ENCODE peak calls at places on chromosomes 16 and 17, in five cellular contexts. One of them, this sample, is unnamed. For H3K27me3, the result is how much of the 10 kb centered on the place peaks cover.

GRCh38 chr17:36089888-36090836 is at the start of gene CCL3:
- DNase-seq in tibial nerve: peak
- DNase-seq in IMR-90: no peak
- DNase-seq in right lobe of liver: no peak
- DNase-seq in dorsolateral prefrontal cortex: no peak
- DNase-seq in this sample: no peak

GRCh38 chr17:21842332-21843317 is 150.3 kb downstream of the KCNJ18 start:
- DNase-seq in IMR-90: no peak
- DNase-seq in tibial nerve: no peak
- DNase-seq in right lobe of liver: no peak
- DNase-seq in dorsolateral prefrontal cortex: no peak
- DNase-seq in this sample: no peak

GRCh38 chr17:66763056-66763455 is 71.9 kb upstream of the CACNG5 start:
- DNase-seq in right lobe of liver: no peak
- DNase-seq in IMR-90: no peak
- DNase-seq in tibial nerve: no peak
- DNase-seq in dorsolateral prefrontal cortex: no peak
- DNase-seq in this sample: no peak

GRCh38 chr17:1006054-1006453 is 9.1 kb downstream of the TIMM22 start:
- DNase-seq in IMR-90: no peak
- DNase-seq in dorsolateral prefrontal cortex: no peak
- DNase-seq in right lobe of liver: no peak
- DNase-seq in tibial nerve: no peak
- DNase-seq in this sample: no peak

GRCh38 chr17:79806863-79807720 is 10.2 kb upstream of the CBX8 start:
- DNase-seq in IMR-90: no peak
- DNase-seq in right lobe of liver: no peak
- DNase-seq in dorsolateral prefrontal cortex: no peak
- DNase-seq in tibial nerve: no peak
- DNase-seq in this sample: no peak

GRCh38 chr16:64858076-64858475 is 263.8 kb downstream of the CDH11 start:
- DNase-seq in dorsolateral prefrontal cortex: no peak
- DNase-seq in IMR-90: peak
- DNase-seq in tibial nerve: no peak
- DNase-seq in right lobe of liver: no peak
- DNase-seq in this sample: no peak

GRCh38 chr16:50942143-50942542 is 200.3 kb downstream of the CYLD start:
- DNase-seq in dorsolateral prefrontal cortex: no peak
- DNase-seq in IMR-90: no peak
- DNase-seq in tibial nerve: no peak
- DNase-seq in right lobe of liver: no peak
- DNase-seq in this sample: no peak

GRCh38 chr16:706189-707061 is 824 bp upstream of the FBXL16 start:
- DNase-seq in tibial nerve: no peak
- DNase-seq in right lobe of liver: no peak
- DNase-seq in dorsolateral prefrontal cortex: no peak
- DNase-seq in IMR-90: no peak
- DNase-seq in this sample: no peak

GRCh38 chr16:87708181-87708580 is 57.6 kb downstream of the KLHDC4 start:
- DNase-seq in right lobe of liver: no peak
- DNase-seq in dorsolateral prefrontal cortex: no peak
- DNase-seq in tibial nerve: no peak
- DNase-seq in IMR-90: no peak
- DNase-seq in this sample: no peak

GRCh38 chr16:88810868-88811599 is 694 bp downstream of the APRT start:
- DNase-seq in dorsolateral prefrontal cortex: peak
- DNase-seq in tibial nerve: peak
- DNase-seq in right lobe of liver: peak
- DNase-seq in IMR-90: peak
- DNase-seq in this sample: peak

GRCh38 chr17:7620835-7621234 is 6.1 kb upstream of the FXR2 start:
- DNase-seq in right lobe of liver: no peak
- DNase-seq in tibial nerve: no peak
- DNase-seq in dorsolateral prefrontal cortex: no peak
- DNase-seq in IMR-90: no peak
- DNase-seq in this sample: no peak

GRCh38 chr16:21638573-21638975 is 13.8 kb downstream of the IGSF6 start:
- DNase-seq in dorsolateral prefrontal cortex: no peak
- DNase-seq in IMR-90: peak
- DNase-seq in right lobe of liver: no peak
- DNase-seq in tibial nerve: no peak
- DNase-seq in this sample: no peak

GRCh38 chr16:58035356-58036170 is 10.0 kb downstream of the MMP15 start:
- DNase-seq in IMR-90: no peak
- DNase-seq in dorsolateral prefrontal cortex: no peak
- DNase-seq in tibial nerve: no peak
- DNase-seq in right lobe of liver: no peak
- DNase-seq in this sample: no peak

GRCh38 chr16:73527191-73527590 is 479.3 kb upstream of the ZFHX3 start:
- DNase-seq in right lobe of liver: no peak
- DNase-seq in IMR-90: peak
- DNase-seq in dorsolateral prefrontal cortex: no peak
- DNase-seq in tibial nerve: no peak
- DNase-seq in this sample: no peak

GRCh38 chr16:24309222-24309905 is 53.2 kb downstream of the CACNG3 start:
- DNase-seq in right lobe of liver: no peak
- DNase-seq in IMR-90: peak
- DNase-seq in dorsolateral prefrontal cortex: no peak
- DNase-seq in tibial nerve: no peak
- DNase-seq in this sample: no peak

GRCh38 chr16:47045023-47045422 is 71.5 kb upstream of the DNAJA2 start:
- DNase-seq in dorsolateral prefrontal cortex: no peak
- DNase-seq in IMR-90: no peak
- DNase-seq in right lobe of liver: no peak
- DNase-seq in tibial nerve: no peak
- DNase-seq in this sample: no peak
- TF ChIP-seq CTCF in dorsolateral prefrontal cortex: no peak
- TF ChIP-seq CTCF in IMR-90: no peak
- TF ChIP-seq CTCF in right lobe of liver: no peak
- TF ChIP-seq CTCF in tibial nerve: no peak
- TF ChIP-seq CTCF in this sample: no peak

DNA sequence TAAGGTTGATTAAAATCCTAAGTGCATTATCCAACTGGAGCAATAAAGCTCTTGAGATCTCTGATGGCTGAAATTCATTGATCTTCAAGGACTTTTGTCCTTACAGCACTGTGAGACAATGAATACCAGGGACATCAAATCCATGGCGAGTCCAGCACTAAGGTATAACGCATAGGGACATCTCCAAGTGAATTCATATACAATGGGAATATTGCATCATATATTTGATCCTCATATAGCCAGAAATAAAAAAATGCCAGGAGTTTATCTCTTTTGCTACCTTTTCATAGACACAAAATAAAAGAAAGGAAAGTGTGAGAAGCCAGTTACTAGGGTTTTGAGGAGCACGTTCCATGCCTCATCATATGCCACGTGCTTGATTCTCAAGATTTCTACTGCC is 112.5 kb upstream of the CDH13 start:
- DNase-seq in dorsolateral prefrontal cortex: no peak
- DNase-seq in right lobe of liver: no peak
- DNase-seq in tibial nerve: no peak
- DNase-seq in IMR-90: no peak
- DNase-seq in this sample: no peak
- H3K27me3 ChIP-seq in dorsolateral prefrontal cortex: under half
- H3K27me3 ChIP-seq in right lobe of liver: under half
- H3K27me3 ChIP-seq in tibial nerve: under half
- H3K27me3 ChIP-seq in IMR-90: under half
- H3K27me3 ChIP-seq in this sample: under half

DNA sequence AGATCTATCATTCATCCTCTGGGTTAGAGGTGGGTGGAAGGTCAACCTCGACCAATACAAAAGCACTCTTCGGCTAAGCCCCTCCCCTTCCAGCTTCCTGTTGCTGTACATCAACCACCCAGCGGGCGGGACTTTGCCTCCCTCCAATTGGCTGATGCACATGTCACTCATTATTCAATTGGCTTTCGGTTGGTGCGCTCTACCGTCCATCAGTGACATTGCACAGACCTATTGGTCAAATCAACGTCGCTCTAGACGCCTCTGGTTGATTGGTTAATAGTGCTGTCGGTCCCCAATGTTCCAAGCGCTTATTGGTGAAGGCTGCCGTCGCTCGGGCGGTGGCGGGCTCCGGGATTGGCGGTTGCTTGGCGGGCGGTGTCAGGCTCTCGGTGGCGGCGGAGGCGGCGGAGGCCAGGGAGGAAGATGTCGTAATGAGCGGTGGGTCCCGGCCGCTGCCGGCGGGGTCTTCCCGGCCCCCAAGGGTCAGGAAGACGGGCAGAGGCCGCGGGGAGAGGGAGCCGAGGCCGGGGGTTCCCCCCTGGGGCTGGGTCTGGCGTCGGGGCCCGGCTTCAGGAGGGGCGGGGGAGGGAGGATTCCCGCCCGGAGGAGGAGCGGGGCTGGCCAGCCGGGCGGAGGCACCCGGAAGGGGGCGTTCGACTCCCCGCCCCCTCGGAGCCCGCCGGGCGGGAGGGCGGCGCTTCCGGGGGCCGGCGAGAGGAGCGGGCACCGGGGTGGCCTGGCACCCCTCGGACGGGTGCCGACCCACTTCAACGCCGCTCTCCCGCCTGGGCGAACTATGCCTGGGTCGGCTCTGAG is at the start of gene SP2:
- DNase-seq in right lobe of liver: peak
- DNase-seq in tibial nerve: peak
- DNase-seq in IMR-90: peak
- DNase-seq in dorsolateral prefrontal cortex: peak
- DNase-seq in this sample: peak
- TF ChIP-seq CTCF in right lobe of liver: peak
- TF ChIP-seq CTCF in tibial nerve: peak
- TF ChIP-seq CTCF in IMR-90: no peak
- TF ChIP-seq CTCF in dorsolateral prefrontal cortex: no peak
- TF ChIP-seq CTCF in this sample: peak

GRCh38 chr16:2786061-2786825 is 1.1 kb downstream of the PRSS33 start:
- DNase-seq in right lobe of liver: no peak
- DNase-seq in tibial nerve: no peak
- DNase-seq in dorsolateral prefrontal cortex: no peak
- DNase-seq in IMR-90: no peak
- DNase-seq in this sample: peak

GRCh38 chr16:2785101-2785991 is 2.0 kb downstream of the PRSS33 start:
- DNase-seq in dorsolateral prefrontal cortex: peak
- DNase-seq in right lobe of liver: peak
- DNase-seq in tibial nerve: no peak
- DNase-seq in IMR-90: no peak
- DNase-seq in this sample: peak

GRCh38 chr16:2787406-2787805 is at the start of gene PRSS33:
- DNase-seq in right lobe of liver: no peak
- DNase-seq in tibial nerve: no peak
- DNase-seq in dorsolateral prefrontal cortex: no peak
- DNase-seq in IMR-90: no peak
- DNase-seq in this sample: peak

GRCh38 chr16:2787961-2788360 is 601 bp upstream of the PRSS33 start:
- DNase-seq in right lobe of liver: no peak
- DNase-seq in tibial nerve: no peak
- DNase-seq in dorsolateral prefrontal cortex: no peak
- DNase-seq in IMR-90: no peak
- DNase-seq in this sample: peak

GRCh38 chr16:2786826-2787151 is 571 bp downstream of the PRSS33 start:
- DNase-seq in IMR-90: no peak
- DNase-seq in right lobe of liver: no peak
- DNase-seq in tibial nerve: no peak
- DNase-seq in dorsolateral prefrontal cortex: no peak
- DNase-seq in this sample: peak
- H3K27me3 ChIP-seq in IMR-90: half or more
- H3K27me3 ChIP-seq in right lobe of liver: under half
- H3K27me3 ChIP-seq in tibial nerve: under half
- H3K27me3 ChIP-seq in dorsolateral prefrontal cortex: under half
- H3K27me3 ChIP-seq in this sample: half or more

DNA sequence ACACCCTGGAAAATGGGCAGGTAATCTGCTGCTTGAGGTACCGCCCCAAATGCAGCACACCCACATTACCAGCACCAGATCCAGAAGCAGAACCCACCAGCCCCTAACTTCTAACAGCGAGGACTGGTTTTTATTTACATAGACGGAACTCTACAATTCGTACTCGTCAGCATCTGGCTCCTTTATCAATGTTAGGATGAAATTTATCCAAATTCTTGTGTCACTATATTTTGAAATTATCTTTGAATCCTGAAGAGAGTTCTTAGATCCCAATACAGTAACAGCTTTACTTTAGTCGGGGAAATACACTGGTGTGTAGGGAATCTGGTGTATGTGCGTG is 332 bp upstream of the ALG1 start:
- DNase-seq in IMR-90: no peak
- DNase-seq in dorsolateral prefrontal cortex: no peak
- DNase-seq in right lobe of liver: no peak
- DNase-seq in tibial nerve: no peak
- DNase-seq in this sample: no peak
- TF ChIP-seq CTCF in IMR-90: no peak
- TF ChIP-seq CTCF in dorsolateral prefrontal cortex: no peak
- TF ChIP-seq CTCF in right lobe of liver: no peak
- TF ChIP-seq CTCF in tibial nerve: no peak
- TF ChIP-seq CTCF in this sample: no peak

GRCh38 chr17:43327421-43327820 is 71.4 kb upstream of the ARL4D start:
- DNase-seq in tibial nerve: no peak
- DNase-seq in IMR-90: peak
- DNase-seq in dorsolateral prefrontal cortex: no peak
- DNase-seq in right lobe of liver: no peak
- DNase-seq in this sample: no peak
- H3K27me3 ChIP-seq in tibial nerve: under half
- H3K27me3 ChIP-seq in IMR-90: under half
- H3K27me3 ChIP-seq in dorsolateral prefrontal cortex: under half
- H3K27me3 ChIP-seq in right lobe of liver: under half
- H3K27me3 ChIP-seq in this sample: under half

GRCh38 chr16:72008424-72009216 is at the start of gene DHODH:
- DNase-seq in dorsolateral prefrontal cortex: peak
- DNase-seq in IMR-90: peak
- DNase-seq in right lobe of liver: peak
- DNase-seq in tibial nerve: peak
- DNase-seq in this sample: peak
- TF ChIP-seq CTCF in dorsolateral prefrontal cortex: peak
- TF ChIP-seq CTCF in IMR-90: peak
- TF ChIP-seq CTCF in right lobe of liver: peak
- TF ChIP-seq CTCF in tibial nerve: peak
- TF ChIP-seq CTCF in this sample: peak

DNA sequence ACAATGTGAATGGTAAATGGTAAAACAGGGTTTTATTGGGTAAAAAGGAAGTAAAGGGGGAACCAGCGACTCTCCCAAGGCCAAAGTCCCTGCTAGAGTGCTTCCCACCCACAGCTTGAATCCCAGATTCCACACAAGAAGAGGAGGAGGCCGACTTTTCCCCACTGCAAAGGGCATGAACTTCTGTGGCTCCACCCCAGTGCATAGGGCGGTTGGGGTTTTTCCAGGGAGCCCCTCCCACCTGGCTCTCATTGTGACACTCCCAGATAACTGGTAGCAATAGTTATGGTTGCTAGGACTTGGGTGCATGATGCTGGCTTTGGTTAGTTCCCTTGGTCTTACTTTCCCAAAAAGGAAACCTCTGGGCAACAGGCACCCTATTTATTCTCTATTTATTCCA is 666.0 kb upstream of the CA10 start:
- DNase-seq in right lobe of liver: peak
- DNase-seq in IMR-90: no peak
- DNase-seq in dorsolateral prefrontal cortex: no peak
- DNase-seq in tibial nerve: no peak
- DNase-seq in this sample: no peak
- H3K27me3 ChIP-seq in right lobe of liver: under half
- H3K27me3 ChIP-seq in IMR-90: under half
- H3K27me3 ChIP-seq in dorsolateral prefrontal cortex: under half
- H3K27me3 ChIP-seq in tibial nerve: under half
- H3K27me3 ChIP-seq in this sample: under half